ENCODE peak calls at places on chromosomes 7 and 10, in four cellular contexts. Y is AG04449, G is fibroblast of lung, X is mesendoderm. R is an unnamed sample.

GRCh38 chr7:23062452-23062851 is 43.1 kb upstream of the KLHL7 start:
- DNase-seq in X (no peak), Y (no peak), G (peak), R (no peak)

GRCh38 chr10:125607689-125608290 is 75.2 kb downstream of the TEX36 start:
- DNase-seq in Y (no peak), X (no peak), G (no peak), R (no peak)

GRCh38 chr7:20439786-20440185 is 109.1 kb downstream of the ITGB8 start:
- DNase-seq in X (peak), Y (no peak), G (no peak), R (no peak)

GRCh38 chr10:55747244-55747643 is 613.8 kb downstream of the ZWINT start:
- DNase-seq in Y (no peak), X (no peak), G (no peak), R (no peak)

GRCh38 chr10:32323051-32323450 is 23.9 kb downstream of the EPC1 start:
- DNase-seq in G (no peak), X (no peak), Y (no peak), R (no peak)

GRCh38 chr10:102633282-102633681 is 11.0 kb upstream of the TRIM8 start:
- DNase-seq in Y (no peak), G (peak), X (no peak), R (no peak)

GRCh38 chr10:123434435-123435039 is 231.6 kb upstream of the GPR26 start:
- DNase-seq in X (no peak), G (no peak), Y (no peak), R (no peak)

GRCh38 chr10:89556590-89556989 is 21.2 kb upstream of the SLC16A12 start:
- DNase-seq in G (peak), Y (no peak), X (no peak), R (no peak)

GRCh38 chr10:30581779-30582380 is 47.7 kb downstream of the LYZL2 start:
- DNase-seq in G (peak), X (peak), Y (no peak), R (peak)

GRCh38 chr10:117431160-117431559 is 55.9 kb upstream of the PDZD8 start:
- DNase-seq in Y (peak), G (no peak), X (no peak), R (no peak)

GRCh38 chr10:105540381-105540780 is 899.3 kb downstream of the SORCS3 start:
- DNase-seq in X (no peak), Y (no peak), G (no peak), R (no peak)

GRCh38 chr10:124341768-124342135 is 77.0 kb downstream of the OAT start:
- DNase-seq in Y (no peak), G (no peak), X (no peak), R (peak)

DNA sequence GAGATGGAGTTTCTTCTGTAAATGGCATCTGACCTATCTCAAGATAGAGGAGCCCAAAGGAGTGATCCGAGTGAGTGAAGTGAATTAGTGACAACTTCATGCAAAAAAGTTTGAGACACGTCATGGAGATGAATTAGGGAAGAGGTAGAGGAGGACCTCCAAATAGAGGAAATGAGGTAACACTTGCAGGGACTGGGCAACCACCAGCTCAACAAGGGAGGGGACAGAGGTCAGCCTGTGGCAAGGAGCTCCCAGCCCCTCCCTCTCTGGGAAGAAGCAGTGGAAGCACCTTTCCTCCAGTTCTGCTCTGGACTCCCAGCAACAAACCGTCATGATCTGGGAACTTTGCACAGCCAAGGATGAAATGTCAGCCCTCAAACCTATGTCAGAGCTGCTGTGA is 83.5 kb upstream of the IKZF1 start:
- DNase-seq in Y (no peak), G (no peak), X (no peak), R (no peak)
- H3K4me3 ChIP-seq in Y (no peak), G (no peak), X (no peak), R (no peak)

GRCh38 chr10:19921300-19922140 is 105.3 kb downstream of the PLXDC2 start:
- DNase-seq in Y (no peak), G (peak), X (no peak), R (no peak)
- H3K4me3 ChIP-seq in Y (no peak), G (no peak), X (no peak), R (no peak)

DNA sequence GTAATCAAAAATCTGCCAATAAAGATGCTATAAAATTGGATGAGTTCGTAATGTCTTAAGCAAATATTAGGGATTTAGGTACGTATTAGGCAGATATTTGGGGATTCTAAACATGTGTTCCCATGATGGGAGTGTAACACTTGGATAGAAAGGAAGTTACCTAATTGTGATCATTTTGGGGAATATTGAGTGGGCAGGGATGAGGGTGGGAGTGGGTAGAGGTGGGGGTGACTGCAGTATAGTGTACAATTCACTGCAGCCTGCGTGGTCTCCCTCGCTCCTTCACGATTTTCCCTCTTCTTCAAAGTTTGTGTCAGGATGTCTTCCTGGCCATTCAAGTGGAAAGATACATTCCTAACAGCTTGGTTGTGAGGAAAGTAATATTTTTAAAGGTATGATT is 1.3 kb upstream of the PRKG1 start:
- DNase-seq in G (no peak), X (no peak), Y (no peak), R (no peak)
- H3K4me3 ChIP-seq in G (peak), X (no peak), Y (peak), R (no peak)

GRCh38 chr7:7274782-7275181 is 92.4 kb downstream of the C1GALT1 start:
- DNase-seq in G (peak), X (peak), Y (no peak), R (no peak)
- H3K4me3 ChIP-seq in G (no peak), X (no peak), Y (no peak), R (no peak)

DNA sequence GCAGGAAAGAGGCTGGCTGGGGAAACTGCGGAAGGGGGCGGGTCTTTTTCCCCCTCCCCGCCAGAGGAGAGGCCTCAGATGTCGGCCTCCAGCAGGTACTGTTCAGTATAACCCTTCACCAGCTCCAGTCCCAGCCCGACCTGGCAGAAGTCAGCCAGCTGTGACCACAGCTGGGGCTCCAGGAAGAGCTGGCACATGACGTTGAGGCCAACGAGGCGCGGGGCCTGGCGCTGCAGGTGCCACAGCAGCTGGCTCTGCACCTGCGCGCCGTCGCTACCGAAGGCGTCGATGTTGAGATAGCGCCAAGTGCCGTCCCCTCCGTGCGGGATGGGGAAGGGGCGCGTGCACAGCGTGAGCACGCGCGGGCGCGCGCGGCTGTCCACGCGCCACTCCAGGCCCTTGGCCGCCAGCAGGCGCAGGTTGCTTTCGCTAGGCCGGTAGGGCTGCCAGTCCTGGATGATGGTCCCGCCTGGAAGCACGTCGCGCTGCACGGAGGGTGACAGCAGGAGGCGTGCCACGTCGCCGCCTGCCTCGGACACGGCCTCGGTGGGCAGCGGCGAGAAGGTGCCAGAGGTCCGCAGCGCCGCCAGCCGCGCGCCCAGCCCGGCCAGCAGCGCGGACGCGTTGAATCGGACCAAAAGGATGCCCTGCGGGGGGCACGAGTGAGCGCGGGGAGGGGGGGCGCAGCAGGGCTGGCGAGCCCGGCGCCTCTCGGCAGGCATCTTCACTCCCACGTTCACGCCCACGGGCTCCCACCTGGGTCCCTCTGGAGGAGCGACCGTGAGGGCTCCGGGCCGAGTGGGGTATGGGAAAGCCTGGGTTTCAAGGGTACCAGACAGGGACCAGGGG is 6.9 kb upstream of the VGF start:
- DNase-seq in Y (no peak), X (peak), G (no peak), R (no peak)
- H3K4me3 ChIP-seq in Y (no peak), X (no peak), G (no peak), R (no peak)

GRCh38 chr10:11018426-11018818 is 750 bp downstream of the CELF2 start:
- DNase-seq in G (no peak), X (no peak), Y (no peak), R (no peak)

GRCh38 chr10:11017575-11018425 is at the start of gene CELF2:
- DNase-seq in Y (no peak), G (peak), X (peak), R (peak)

GRCh38 chr10:11023009-11023408 is 5.3 kb downstream of the CELF2 start:
- DNase-seq in G (no peak), Y (no peak), X (peak), R (no peak)

GRCh38 chr10:11018830-11019692 is 1.4 kb downstream of the CELF2 start:
- DNase-seq in G (no peak), X (no peak), Y (no peak), R (no peak)

DNA sequence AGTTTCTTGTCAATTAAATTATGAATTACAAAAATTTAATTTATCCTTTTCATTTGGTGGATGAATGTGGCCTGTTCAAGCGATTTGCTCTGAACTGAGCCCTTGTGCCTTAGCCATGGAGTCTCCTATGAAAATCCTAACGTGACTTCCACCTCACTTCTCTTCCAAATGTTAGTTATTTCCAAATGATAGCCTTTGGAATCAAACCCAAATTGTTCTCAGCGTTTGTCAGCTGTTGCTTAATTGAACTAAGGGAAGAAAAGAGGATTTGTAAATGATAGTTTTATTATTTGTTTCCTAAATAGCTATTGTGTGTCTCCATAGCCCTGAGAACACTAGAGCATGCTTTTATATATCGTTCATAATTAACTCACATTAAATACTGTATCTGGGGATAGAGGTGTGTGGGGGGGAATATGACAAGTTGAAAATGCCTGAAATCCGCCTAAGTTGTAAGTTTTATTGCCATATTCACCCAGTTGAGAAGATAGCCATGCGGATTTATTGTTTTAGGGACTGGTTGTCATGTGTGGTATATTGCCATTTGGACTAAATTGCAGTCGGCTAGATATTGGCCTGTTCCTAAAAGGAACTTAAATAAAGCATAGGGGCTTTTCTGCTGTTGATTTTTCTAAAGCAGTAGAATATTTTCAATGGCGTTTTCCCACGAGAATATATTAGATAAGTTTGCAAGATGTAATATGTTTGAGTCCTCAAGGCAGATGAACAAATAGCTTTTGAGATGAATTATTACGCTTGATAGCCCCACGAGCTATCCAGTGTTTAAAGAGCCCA is 2.6 kb downstream of the CELF2 start:
- DNase-seq in G (no peak), Y (no peak), X (no peak), R (no peak)
- H3K4me3 ChIP-seq in G (no peak), Y (no peak), X (no peak), R (no peak)

GRCh38 chr10:11609492-11610093 is 1.9 kb downstream of the USP6NL start:
- DNase-seq in G (no peak), X (peak), Y (no peak), R (no peak)
- H3K4me3 ChIP-seq in G (no peak), X (no peak), Y (no peak), R (no peak)

DNA sequence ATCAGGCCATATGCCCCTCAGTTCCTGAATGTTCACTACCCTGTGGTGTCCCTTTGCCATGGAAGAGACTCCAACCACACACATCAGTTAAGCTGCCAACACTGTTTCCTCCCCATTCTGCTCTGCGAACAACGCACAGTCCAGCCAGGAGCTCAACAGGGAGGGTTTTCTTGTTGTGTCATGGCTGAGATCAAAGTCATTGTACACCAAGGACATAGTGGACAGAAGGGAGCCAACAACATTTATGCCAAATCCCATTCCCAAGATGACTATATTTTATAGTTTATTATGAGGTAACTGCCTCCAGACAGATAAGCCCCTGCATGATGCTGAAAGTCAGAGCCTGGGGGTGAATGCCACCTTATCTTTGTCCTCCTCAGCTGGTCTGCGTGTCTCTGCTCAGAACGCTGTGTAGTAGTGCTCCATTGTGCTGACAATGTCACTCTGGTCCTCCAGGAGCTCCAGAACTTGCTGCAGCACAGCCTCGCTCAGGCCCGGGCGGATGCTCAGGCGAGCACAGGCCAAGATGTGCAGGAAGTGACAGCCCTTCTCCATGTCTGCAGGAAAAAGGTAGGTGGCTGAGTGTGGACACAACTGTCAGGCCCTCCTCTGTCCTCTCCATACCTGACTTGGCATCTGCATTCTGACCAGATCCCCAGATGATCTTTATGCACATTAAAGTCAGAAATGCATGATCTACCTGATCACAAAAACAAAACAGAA is 27.1 kb upstream of the SH3PXD2A start:
- DNase-seq in G (no peak), Y (no peak), X (no peak), R (no peak)
- H3K4me3 ChIP-seq in G (no peak), Y (no peak), X (no peak), R (no peak)

DNA sequence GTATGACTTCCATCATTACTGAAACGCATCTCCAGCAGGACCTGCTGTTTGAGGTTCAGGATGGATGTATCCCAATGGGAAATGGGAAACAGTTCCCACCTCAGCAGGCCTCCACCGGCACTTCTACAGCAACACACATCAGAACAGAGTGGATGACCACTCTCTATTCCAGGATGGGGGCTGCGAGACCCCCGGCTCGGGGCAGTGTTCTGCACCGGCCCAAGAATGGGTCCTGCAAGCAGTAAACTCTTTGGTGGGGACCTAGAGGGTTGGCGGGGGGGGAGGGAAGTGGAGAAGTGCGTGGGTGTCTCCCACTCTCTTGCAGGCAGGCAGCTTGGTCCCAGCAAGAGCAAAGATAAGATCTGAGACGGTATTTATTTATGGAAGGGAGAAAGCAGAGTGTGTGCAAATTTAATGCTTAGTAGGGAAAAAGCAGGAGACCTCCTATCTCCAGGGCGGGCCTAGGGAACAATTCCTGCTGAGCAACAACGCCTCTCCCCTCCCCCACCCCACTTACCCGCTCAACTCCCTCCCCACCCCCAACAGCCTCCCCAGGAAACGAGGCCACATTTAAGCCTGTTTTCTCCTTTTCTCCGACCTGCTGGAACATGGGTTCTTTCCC is 4.0 kb downstream of the SFMBT2 start:
- DNase-seq in Y (no peak), G (no peak), X (peak), R (no peak)
- H3K4me3 ChIP-seq in Y (no peak), G (no peak), X (peak), R (no peak)

R was measured in Jurkat, Clone E6-1.